ENCODE peak calls at places on chromosomes 6 and 20, in eight cellular contexts. One of them, this sample, is unnamed.

GRCh38 chr20:38123021-38123587 is 42.0 kb downstream of the TGM2 start:
- DNase-seq in heart right ventricle: peak
- DNase-seq in amniotic stem cell: peak
- DNase-seq in upper lobe of right lung: peak
- DNase-seq in tibial nerve: no peak
- DNase-seq in GM20000: no peak
- DNase-seq in effector memory CD8-positive, alpha-beta T cell: no peak
- DNase-seq in activated CD4-positive, alpha-beta memory T cell treated with anti-CD3 and anti-CD28 coated beads, Interleukin-2, amount 10 ng/mL, durations not matched to agents 7 days and 5 days: no peak
- DNase-seq in this sample: no peak

GRCh38 chr20:48740714-48741113 is 87.1 kb downstream of the PREX1 start:
- DNase-seq in effector memory CD8-positive, alpha-beta T cell: no peak
- DNase-seq in GM20000: peak
- DNase-seq in activated CD4-positive, alpha-beta memory T cell treated with anti-CD3 and anti-CD28 coated beads, Interleukin-2, amount 10 ng/mL, durations not matched to agents 7 days and 5 days: no peak
- DNase-seq in amniotic stem cell: no peak
- DNase-seq in heart right ventricle: no peak
- DNase-seq in upper lobe of right lung: no peak
- DNase-seq in tibial nerve: no peak
- DNase-seq in this sample: no peak

GRCh38 chr6:134853111-134854055 is 96.5 kb downstream of the ALDH8A1 start:
- DNase-seq in effector memory CD8-positive, alpha-beta T cell: no peak
- DNase-seq in activated CD4-positive, alpha-beta memory T cell treated with anti-CD3 and anti-CD28 coated beads, Interleukin-2, amount 10 ng/mL, durations not matched to agents 7 days and 5 days: no peak
- DNase-seq in tibial nerve: no peak
- DNase-seq in heart right ventricle: no peak
- DNase-seq in amniotic stem cell: no peak
- DNase-seq in upper lobe of right lung: no peak
- DNase-seq in GM20000: no peak
- DNase-seq in this sample: no peak

GRCh38 chr20:19274412-19275015 is 62.1 kb downstream of the SLC24A3 start:
- DNase-seq in amniotic stem cell: no peak
- DNase-seq in heart right ventricle: peak
- DNase-seq in tibial nerve: peak
- DNase-seq in GM20000: no peak
- DNase-seq in activated CD4-positive, alpha-beta memory T cell treated with anti-CD3 and anti-CD28 coated beads, Interleukin-2, amount 10 ng/mL, durations not matched to agents 7 days and 5 days: no peak
- DNase-seq in upper lobe of right lung: no peak
- DNase-seq in effector memory CD8-positive, alpha-beta T cell: no peak
- DNase-seq in this sample: no peak

GRCh38 chr6:159819932-159820640 is 20.0 kb downstream of the PNLDC1 start:
- DNase-seq in activated CD4-positive, alpha-beta memory T cell treated with anti-CD3 and anti-CD28 coated beads, Interleukin-2, amount 10 ng/mL, durations not matched to agents 7 days and 5 days: peak
- DNase-seq in effector memory CD8-positive, alpha-beta T cell: no peak
- DNase-seq in heart right ventricle: no peak
- DNase-seq in GM20000: peak
- DNase-seq in tibial nerve: no peak
- DNase-seq in amniotic stem cell: no peak
- DNase-seq in upper lobe of right lung: no peak
- DNase-seq in this sample: no peak

GRCh38 chr6:111727798-111728197 is 122.1 kb upstream of the TRAF3IP2 start:
- DNase-seq in GM20000: no peak
- DNase-seq in activated CD4-positive, alpha-beta memory T cell treated with anti-CD3 and anti-CD28 coated beads, Interleukin-2, amount 10 ng/mL, durations not matched to agents 7 days and 5 days: no peak
- DNase-seq in effector memory CD8-positive, alpha-beta T cell: no peak
- DNase-seq in amniotic stem cell: no peak
- DNase-seq in upper lobe of right lung: no peak
- DNase-seq in tibial nerve: no peak
- DNase-seq in heart right ventricle: no peak
- DNase-seq in this sample: no peak

GRCh38 chr20:44123251-44123650 is 63.7 kb downstream of the JPH2 start:
- DNase-seq in effector memory CD8-positive, alpha-beta T cell: no peak
- DNase-seq in tibial nerve: no peak
- DNase-seq in activated CD4-positive, alpha-beta memory T cell treated with anti-CD3 and anti-CD28 coated beads, Interleukin-2, amount 10 ng/mL, durations not matched to agents 7 days and 5 days: no peak
- DNase-seq in GM20000: no peak
- DNase-seq in amniotic stem cell: no peak
- DNase-seq in upper lobe of right lung: no peak
- DNase-seq in heart right ventricle: no peak
- DNase-seq in this sample: no peak

GRCh38 chr6:92352130-92352529 is 1067.2 kb downstream of the EPHA7 start:
- DNase-seq in heart right ventricle: no peak
- DNase-seq in tibial nerve: no peak
- DNase-seq in effector memory CD8-positive, alpha-beta T cell: no peak
- DNase-seq in activated CD4-positive, alpha-beta memory T cell treated with anti-CD3 and anti-CD28 coated beads, Interleukin-2, amount 10 ng/mL, durations not matched to agents 7 days and 5 days: no peak
- DNase-seq in amniotic stem cell: no peak
- DNase-seq in upper lobe of right lung: no peak
- DNase-seq in GM20000: no peak
- DNase-seq in this sample: no peak

GRCh38 chr6:144055121-144055931 is 40.0 kb downstream of the SF3B5 start:
- DNase-seq in tibial nerve: no peak
- DNase-seq in effector memory CD8-positive, alpha-beta T cell: peak
- DNase-seq in heart right ventricle: no peak
- DNase-seq in amniotic stem cell: no peak
- DNase-seq in upper lobe of right lung: no peak
- DNase-seq in activated CD4-positive, alpha-beta memory T cell treated with anti-CD3 and anti-CD28 coated beads, Interleukin-2, amount 10 ng/mL, durations not matched to agents 7 days and 5 days: peak
- DNase-seq in GM20000: peak
- DNase-seq in this sample: no peak

GRCh38 chr6:29737707-29738630 is 14.7 kb downstream of the HLA-F start:
- DNase-seq in amniotic stem cell: peak
- DNase-seq in heart right ventricle: peak
- DNase-seq in tibial nerve: peak
- DNase-seq in GM20000: peak
- DNase-seq in activated CD4-positive, alpha-beta memory T cell treated with anti-CD3 and anti-CD28 coated beads, Interleukin-2, amount 10 ng/mL, durations not matched to agents 7 days and 5 days: peak
- DNase-seq in effector memory CD8-positive, alpha-beta T cell: peak
- DNase-seq in upper lobe of right lung: no peak
- DNase-seq in this sample: peak

GRCh38 chr6:41538556-41539182 is 7.5 kb upstream of the FOXP4 start:
- DNase-seq in amniotic stem cell: no peak
- DNase-seq in effector memory CD8-positive, alpha-beta T cell: no peak
- DNase-seq in activated CD4-positive, alpha-beta memory T cell treated with anti-CD3 and anti-CD28 coated beads, Interleukin-2, amount 10 ng/mL, durations not matched to agents 7 days and 5 days: no peak
- DNase-seq in tibial nerve: no peak
- DNase-seq in upper lobe of right lung: no peak
- DNase-seq in heart right ventricle: no peak
- DNase-seq in GM20000: no peak
- DNase-seq in this sample: no peak

This sample was measured in left cardiac atrium.